ENCODE peak calls at places on chromosomes 11 and 22, in seven cellular contexts. K is psoas muscle, S is endothelial cell of umbilical vein, G is astrocyte of the cerebellum, E is AG09309, Z is PC-9, H is SK-N-SH. X is an unnamed sample.

GRCh38 chr11:108965602-108966001 is 300.7 kb downstream of the DDX10 start:
- DNase-seq in K (no peak), S (no peak), G (no peak), E (peak; percentile 91), Z (no peak), H (no peak), X (peak; percentile 44)

GRCh38 chr22:50150161-50151129 is 20.1 kb upstream of the PANX2 start:
- DNase-seq in K (no peak), S (no peak), G (no peak), E (no peak), Z (no peak), H (no peak), X (no peak)

GRCh38 chr22:31093090-31093850 is 12.2 kb downstream of the SMTN start:
- DNase-seq in K (peak; percentile 76), S (no peak), G (no peak), E (no peak), Z (no peak), H (peak; percentile 31), X (no peak)

GRCh38 chr11:122023614-122024250 is 92.3 kb downstream of the BLID start:
- DNase-seq in K (no peak), S (peak; percentile 10), G (no peak), E (no peak), Z (no peak), H (no peak), X (no peak)

GRCh38 chr11:46281374-46281831 is 3.9 kb downstream of the CREB3L1 start:
- DNase-seq in K (no peak), S (no peak), G (no peak), E (no peak), Z (no peak), H (no peak), X (no peak)

GRCh38 chr11:115939104-115939503 is 434.9 kb upstream of the CADM1 start:
- DNase-seq in K (no peak), S (no peak), G (peak; percentile 33), E (no peak), Z (no peak), H (no peak), X (no peak)

GRCh38 chr11:6757373-6757967 is 14.3 kb downstream of the OR2AG2 start:
- DNase-seq in K (peak; percentile 15), S (peak; percentile 73), G (peak; percentile 37), E (peak; percentile 27), Z (peak; percentile 9), H (peak; percentile 27), X (peak; percentile 12)

GRCh38 chr11:120231963-120232362 is 8.0 kb upstream of the POU2F3 start:
- DNase-seq in K (no peak), S (no peak), G (no peak), E (no peak), Z (no peak), H (no peak), X (no peak)

GRCh38 chr11:2139691-2140337 is 625 bp upstream of the IGF2 start:
- DNase-seq in K (peak; percentile 18), S (no peak), G (no peak), E (no peak), Z (no peak), H (no peak), X (no peak)

GRCh38 chr11:115623021-115623451 is 118.8 kb upstream of the CADM1 start:
- DNase-seq in K (peak; percentile 91), S (no peak), G (peak; percentile 96), E (peak; percentile 95), Z (no peak), H (no peak), X (peak; percentile 91)

GRCh38 chr22:25006354-25006753 is 53.8 kb downstream of the KIAA1671 start:
- DNase-seq in K (no peak), S (no peak), G (no peak), E (no peak), Z (no peak), H (no peak), X (no peak)

GRCh38 chr22:22893891-22894739 is 6.5 kb downstream of the IGLL5 start:
- DNase-seq in K (no peak), S (no peak), G (no peak), E (no peak), Z (no peak), H (no peak), X (no peak)

GRCh38 chr11:93329936-93330445 is 551 bp upstream of the DEUP1 start:
- DNase-seq in K (no peak), S (no peak), G (no peak), E (no peak), Z (no peak), H (peak; percentile 29), X (no peak)

GRCh38 chr22:23369054-23369685 is 188.9 kb downstream of the BCR start:
- DNase-seq in K (no peak), S (no peak), G (no peak), E (no peak), Z (no peak), H (no peak), X (no peak)

GRCh38 chr11:8093931-8094575 is 13.0 kb downstream of the TUB start:
- DNase-seq in K (no peak), S (no peak), G (no peak), E (no peak), Z (no peak), H (no peak), X (no peak)

GRCh38 chr11:89293966-89294679 is 116.4 kb downstream of the TYR start:
- DNase-seq in K (no peak), S (peak; percentile 54), G (peak; percentile 1), E (no peak), Z (no peak), H (no peak), X (no peak)

GRCh38 chr22:49948958-49949913 is 11.3 kb upstream of the PIM3 start:
- DNase-seq in K (no peak), S (no peak), G (no peak), E (no peak), Z (peak; percentile 96), H (no peak), X (no peak)

GRCh38 chr11:70883973-70884688 is 368.2 kb downstream of the SHANK2 start:
- DNase-seq in K (no peak), S (no peak), G (no peak), E (no peak), Z (no peak), H (no peak), X (no peak)

GRCh38 chr22:50308986-50309600 is 1.6 kb upstream of the PLXNB2 start:
- DNase-seq in K (no peak), S (no peak), G (no peak), E (no peak), Z (no peak), H (no peak), X (no peak)

DNA sequence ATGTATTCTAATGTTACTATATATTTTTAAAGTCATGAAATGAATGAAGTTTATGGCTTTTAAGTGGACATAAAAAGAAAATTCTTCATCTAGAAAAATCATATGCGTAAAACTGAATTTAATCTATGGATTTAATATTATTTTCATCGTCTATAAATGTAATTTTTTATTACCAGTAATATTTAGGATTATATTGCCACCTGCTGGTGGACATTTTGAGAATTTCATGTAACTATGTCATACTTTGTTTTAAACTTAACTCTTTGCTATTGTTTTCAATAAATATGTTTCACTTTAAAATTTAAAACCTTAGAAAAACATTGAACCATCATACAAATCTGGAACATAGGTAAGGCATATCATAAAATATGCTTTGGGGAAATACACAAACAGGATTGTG is 66.5 kb upstream of the CEP126 start:
- DNase-seq in K (no peak), S (peak; percentile 8), G (no peak), E (no peak), Z (no peak), H (no peak), X (no peak)
- TF ChIP-seq CTCF in K (peak; percentile 35), S (peak; percentile 15), G (no peak), E (no peak), Z (peak; percentile 87), H (peak; percentile 68), X (no peak)

DNA sequence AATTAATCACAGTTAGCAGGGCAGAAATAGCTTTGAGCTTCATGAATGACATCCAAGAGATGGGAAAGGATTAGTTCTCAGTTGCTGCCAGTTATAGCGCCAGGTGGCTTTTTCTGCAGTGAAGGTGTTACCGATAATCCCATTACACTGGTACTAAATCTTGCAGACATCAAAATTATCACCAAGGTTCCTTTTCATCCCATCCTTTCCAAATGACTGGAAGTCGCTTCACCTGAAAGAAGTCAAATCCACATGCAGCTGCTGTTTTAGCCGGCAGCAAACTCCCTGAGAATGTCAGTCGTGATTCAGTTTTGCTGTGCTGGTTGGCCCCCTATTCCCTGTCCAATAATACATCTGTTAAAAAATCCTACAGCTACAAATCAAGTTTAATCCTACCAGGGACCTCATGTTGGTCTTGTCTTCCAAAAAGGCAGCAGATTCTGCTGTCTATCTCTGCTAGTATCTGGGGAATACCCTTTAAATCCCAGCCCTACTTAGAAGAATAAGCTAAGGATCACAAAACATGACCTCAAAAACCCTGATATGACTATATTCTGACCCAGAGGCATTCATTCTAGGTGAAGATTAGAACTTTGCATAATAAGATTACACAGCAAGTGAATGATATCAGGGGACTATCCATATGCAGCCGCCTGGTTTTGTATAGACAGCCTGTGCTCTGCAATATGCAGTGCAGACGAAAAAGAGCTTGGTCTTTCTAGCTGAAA is 31.7 kb downstream of the IMMP1L start:
- DNase-seq in K (no peak), S (no peak), G (no peak), E (no peak), Z (no peak), H (peak; percentile 32), X (no peak)
- H3K4me3 ChIP-seq in K (no peak overlapping the region), S (no peak overlapping the region), G (no peak overlapping the region), E (no peak overlapping the region), Z (no peak overlapping the region), H (no peak overlapping the region), X (no peak overlapping the region)

DNA sequence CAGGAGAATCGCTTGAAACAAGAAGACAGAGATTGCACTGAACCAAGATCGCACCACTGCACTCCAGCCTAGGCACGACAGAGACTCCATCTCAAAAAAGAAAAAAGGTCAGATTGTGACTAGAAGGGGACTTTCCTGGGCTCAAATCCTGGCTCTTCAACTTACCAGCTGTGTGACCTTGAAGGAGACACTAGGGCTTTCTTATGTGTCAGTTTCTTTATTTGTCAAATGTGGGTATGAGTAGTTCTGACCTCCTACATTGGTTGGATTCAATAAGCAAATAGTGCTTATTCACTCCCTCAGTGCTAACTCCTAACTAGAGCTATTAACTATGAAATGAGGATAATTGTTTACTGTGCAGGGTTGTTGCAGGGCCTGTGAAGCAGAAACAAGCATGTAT is 22.4 kb downstream of the RHOD start:
- DNase-seq in K (no peak), S (no peak), G (no peak), E (no peak), Z (no peak), H (no peak), X (no peak)
- TF ChIP-seq CTCF in K (no peak), S (no peak), G (no peak), E (no peak), Z (no peak), H (no peak), X (no peak)

GRCh38 chr22:43893266-43893665 is 1.5 kb upstream of the PNPLA5 start:
- DNase-seq in K (no peak), S (no peak), G (no peak), E (no peak), Z (no peak), H (no peak), X (no peak)

GRCh38 chr22:43889366-43890253 is 2.2 kb downstream of the PNPLA5 start:
- DNase-seq in K (no peak), S (no peak), G (no peak), E (no peak), Z (no peak), H (peak; percentile 23), X (no peak)

GRCh38 chr22:43892183-43892894 is 526 bp upstream of the PNPLA5 start:
- DNase-seq in K (no peak), S (no peak), G (no peak), E (no peak), Z (no peak), H (no peak), X (no peak)

GRCh38 chr22:43890901-43891331 is 897 bp downstream of the PNPLA5 start:
- DNase-seq in K (no peak), S (no peak), G (no peak), E (no peak), Z (no peak), H (no peak), X (no peak)

GRCh38 chr22:43891360-43892182 is at the start of gene PNPLA5:
- DNase-seq in K (no peak), S (no peak), G (no peak), E (no peak), Z (no peak), H (peak; percentile 44), X (no peak)
- H3K4me3 ChIP-seq in K (peak within 1 kb of the TSS; percentile 0), S (no peak within 1 kb of the TSS), G (peak within 1 kb of the TSS; percentile 6), E (peak within 1 kb of the TSS; percentile 14), Z (no peak within 1 kb of the TSS), H (no peak within 1 kb of the TSS), X (peak within 1 kb of the TSS; percentile 23)